ENCODE peak calls at places on chromosomes 12 and 14, in five cellular contexts. I is glutamatergic neuron; L is effector memory CD8-positive, alpha-beta T cell; S is stimulated activated CD4-positive, alpha-beta T cell treated with anti-CD3 and anti-CD28 coated beads, Interleukin-2, amount 100 ng/mL, for 48 hours; G is COLO829. Q is an unnamed sample.

GRCh38 chr14:59997496-59997895 is 77.6 kb downstream of the LRRC9 start:
- DNase-seq in I (no peak), L (no peak), S (no peak), G (peak), Q (no peak)

GRCh38 chr12:114735680-114736374 is 51.9 kb upstream of the TBX3 start:
- DNase-seq in I (no peak), L (no peak), S (no peak), G (no peak), Q (no peak)

GRCh38 chr12:90098132-90098779 is 389.6 kb upstream of the ATP2B1 start:
- DNase-seq in I (no peak), L (no peak), S (no peak), G (no peak), Q (no peak)

GRCh38 chr14:96146131-96146771 is 58.4 kb upstream of the BDKRB2 start:
- DNase-seq in I (no peak), L (no peak), S (no peak), G (peak), Q (no peak)

GRCh38 chr12:71840226-71840847 is 778 bp downstream of the TBC1D15 start:
- DNase-seq in I (no peak), L (peak), S (no peak), G (peak), Q (no peak)

GRCh38 chr14:100609331-100609870 is 22.2 kb upstream of the BEGAIN start:
- DNase-seq in I (no peak), L (no peak), S (no peak), G (no peak), Q (no peak)

GRCh38 chr12:39127401-39127800 is 222.0 kb upstream of the CPNE8 start:
- DNase-seq in I (no peak), L (no peak), S (no peak), G (peak), Q (no peak)

GRCh38 chr14:65043893-65044595 is 57.3 kb downstream of the FNTB start:
- DNase-seq in I (no peak), L (no peak), S (no peak), G (no peak), Q (no peak)

GRCh38 chr12:70719672-70720420 is 82.6 kb upstream of the PTPRB start:
- DNase-seq in I (peak), L (peak), S (peak), G (no peak), Q (no peak)

GRCh38 chr14:104443391-104444158 is 136.0 kb upstream of the C14orf180 start:
- DNase-seq in I (no peak), L (no peak), S (no peak), G (no peak), Q (no peak)

GRCh38 chr14:36319899-36320209 is 583 bp downstream of the MBIP start:
- DNase-seq in I (no peak), L (no peak), S (no peak), G (no peak), Q (no peak)

GRCh38 chr12:31651893-31652521 is 7.5 kb upstream of the ETFBKMT start:
- DNase-seq in I (no peak), L (no peak), S (no peak), G (no peak), Q (no peak)

GRCh38 chr12:56520025-56520810 is 1.4 kb upstream of the RBMS2 start:
- DNase-seq in I (no peak), L (no peak), S (no peak), G (no peak), Q (no peak)

GRCh38 chr12:11545438-11546330 is 103.8 kb upstream of the ETV6 start:
- DNase-seq in I (no peak), L (peak), S (peak), G (no peak), Q (peak)

GRCh38 chr12:80241576-80242273 is 142.4 kb downstream of the OTOGL start:
- DNase-seq in I (no peak), L (no peak), S (no peak), G (no peak), Q (no peak)

GRCh38 chr12:77229640-77230442 is 164.5 kb upstream of the E2F7 start:
- DNase-seq in I (no peak), L (no peak), S (no peak), G (no peak), Q (no peak)

GRCh38 chr14:40218282-40218941 is 786.2 kb upstream of the FBXO33 start:
- DNase-seq in I (no peak), L (no peak), S (no peak), G (no peak), Q (no peak)

GRCh38 chr12:101969-102878 is 35.7 kb downstream of the IQSEC3 start:
- DNase-seq in I (no peak), L (no peak), S (no peak), G (peak), Q (no peak)

GRCh38 chr12:26032290-26032689 is 73.8 kb downstream of the RASSF8 start:
- DNase-seq in I (no peak), L (no peak), S (no peak), G (no peak), Q (no peak)

GRCh38 chr12:11756523-11756922 is 107.0 kb downstream of the ETV6 start:
- DNase-seq in I (no peak), L (no peak), S (no peak), G (no peak), Q (no peak)

GRCh38 chr12:5505751-5506150 is 73.8 kb downstream of the NTF3 start:
- DNase-seq in I (no peak), L (no peak), S (no peak), G (no peak), Q (no peak)